ENCODE peak calls at places on chromosomes 11 and 22, in five cellular contexts. One of them, this sample, is unnamed.

GRCh38 chr11:125081098-125081798 is 18.1 kb downstream of the SLC37A2 start:
- DNase-seq in CD4-positive, alpha-beta T cell: no peak
- DNase-seq in heart left ventricle: no peak
- DNase-seq in lower lobe of right lung: peak
- DNase-seq in uterus: no peak
- DNase-seq in this sample: no peak

GRCh38 chr11:17752144-17752543 is 17.6 kb downstream of the KCNC1 start:
- DNase-seq in CD4-positive, alpha-beta T cell: no peak
- DNase-seq in heart left ventricle: peak
- DNase-seq in lower lobe of right lung: peak
- DNase-seq in uterus: no peak
- DNase-seq in this sample: no peak

GRCh38 chr22:28442951-28443876 is 236.4 kb downstream of the TTC28 start:
- DNase-seq in CD4-positive, alpha-beta T cell: no peak
- DNase-seq in heart left ventricle: peak
- DNase-seq in lower lobe of right lung: peak
- DNase-seq in uterus: peak
- DNase-seq in this sample: peak

GRCh38 chr11:123235117-123235686 is 40.2 kb upstream of the CLMP start:
- DNase-seq in CD4-positive, alpha-beta T cell: peak
- DNase-seq in heart left ventricle: peak
- DNase-seq in lower lobe of right lung: peak
- DNase-seq in uterus: peak
- DNase-seq in this sample: peak

GRCh38 chr11:120785576-120785975 is 238.3 kb upstream of the TBCEL start:
- DNase-seq in CD4-positive, alpha-beta T cell: no peak
- DNase-seq in heart left ventricle: no peak
- DNase-seq in lower lobe of right lung: no peak
- DNase-seq in uterus: no peak
- DNase-seq in this sample: no peak

GRCh38 chr11:67167715-67168114 is 48.7 kb downstream of the KDM2A start:
- DNase-seq in CD4-positive, alpha-beta T cell: no peak
- DNase-seq in heart left ventricle: no peak
- DNase-seq in lower lobe of right lung: no peak
- DNase-seq in uterus: no peak
- DNase-seq in this sample: no peak

GRCh38 chr11:8729837-8730696 is 47.5 kb downstream of the RPL27A start:
- DNase-seq in CD4-positive, alpha-beta T cell: no peak
- DNase-seq in heart left ventricle: no peak
- DNase-seq in lower lobe of right lung: no peak
- DNase-seq in uterus: no peak
- DNase-seq in this sample: no peak

GRCh38 chr22:39244073-39244495 is 698 bp downstream of the PDGFB start:
- DNase-seq in CD4-positive, alpha-beta T cell: no peak
- DNase-seq in heart left ventricle: no peak
- DNase-seq in lower lobe of right lung: no peak
- DNase-seq in uterus: no peak
- DNase-seq in this sample: no peak

GRCh38 chr11:35602979-35603378 is 15.3 kb upstream of the FJX1 start:
- DNase-seq in CD4-positive, alpha-beta T cell: no peak
- DNase-seq in heart left ventricle: no peak
- DNase-seq in lower lobe of right lung: no peak
- DNase-seq in uterus: no peak
- DNase-seq in this sample: no peak

GRCh38 chr11:6249822-6250555 is 9.6 kb upstream of the CCKBR start:
- DNase-seq in CD4-positive, alpha-beta T cell: no peak
- DNase-seq in heart left ventricle: peak
- DNase-seq in lower lobe of right lung: no peak
- DNase-seq in uterus: peak
- DNase-seq in this sample: no peak

GRCh38 chr11:73317373-73317772 is 9.3 kb downstream of the ARHGEF17 start:
- DNase-seq in CD4-positive, alpha-beta T cell: no peak
- DNase-seq in heart left ventricle: peak
- DNase-seq in lower lobe of right lung: peak
- DNase-seq in uterus: peak
- DNase-seq in this sample: peak

GRCh38 chr22:24516301-24516737 is 21.2 kb downstream of the UPB1 start:
- DNase-seq in CD4-positive, alpha-beta T cell: no peak
- DNase-seq in heart left ventricle: no peak
- DNase-seq in lower lobe of right lung: no peak
- DNase-seq in uterus: no peak
- DNase-seq in this sample: no peak

GRCh38 chr11:11786771-11787170 is 55.0 kb upstream of the USP47 start:
- DNase-seq in CD4-positive, alpha-beta T cell: no peak
- DNase-seq in heart left ventricle: no peak
- DNase-seq in lower lobe of right lung: no peak
- DNase-seq in uterus: no peak
- DNase-seq in this sample: no peak

GRCh38 chr11:122784325-122785155 is 53.8 kb upstream of the CRTAM start:
- DNase-seq in CD4-positive, alpha-beta T cell: no peak
- DNase-seq in heart left ventricle: no peak
- DNase-seq in lower lobe of right lung: no peak
- DNase-seq in uterus: peak
- DNase-seq in this sample: no peak

GRCh38 chr22:17969732-17970131 is 54.6 kb downstream of the MICAL3 start:
- DNase-seq in CD4-positive, alpha-beta T cell: no peak
- DNase-seq in heart left ventricle: peak
- DNase-seq in lower lobe of right lung: no peak
- DNase-seq in uterus: peak
- DNase-seq in this sample: no peak

GRCh38 chr22:21907638-21908522 is 40.4 kb upstream of the MAPK1 start:
- DNase-seq in CD4-positive, alpha-beta T cell: no peak
- DNase-seq in heart left ventricle: no peak
- DNase-seq in lower lobe of right lung: peak
- DNase-seq in uterus: no peak
- DNase-seq in this sample: no peak

GRCh38 chr11:62130498-62131464 is 7.0 kb downstream of the INCENP start:
- DNase-seq in CD4-positive, alpha-beta T cell: no peak
- DNase-seq in heart left ventricle: no peak
- DNase-seq in lower lobe of right lung: no peak
- DNase-seq in uterus: no peak
- DNase-seq in this sample: no peak

GRCh38 chr11:107567739-107568335 is 2.3 kb upstream of the ALKBH8 start:
- DNase-seq in CD4-positive, alpha-beta T cell: no peak
- DNase-seq in heart left ventricle: no peak
- DNase-seq in lower lobe of right lung: no peak
- DNase-seq in uterus: no peak
- DNase-seq in this sample: no peak

GRCh38 chr11:122375687-122376399 is 259.8 kb upstream of the BLID start:
- DNase-seq in CD4-positive, alpha-beta T cell: no peak
- DNase-seq in heart left ventricle: no peak
- DNase-seq in lower lobe of right lung: no peak
- DNase-seq in uterus: no peak
- DNase-seq in this sample: no peak

GRCh38 chr22:22673628-22674027 is 29.2 kb downstream of the GGTLC2 start:
- DNase-seq in CD4-positive, alpha-beta T cell: no peak
- DNase-seq in heart left ventricle: no peak
- DNase-seq in lower lobe of right lung: no peak
- DNase-seq in uterus: no peak
- DNase-seq in this sample: no peak

GRCh38 chr11:69834811-69835800 is 15.9 kb upstream of the FGF3 start:
- DNase-seq in CD4-positive, alpha-beta T cell: no peak
- DNase-seq in heart left ventricle: no peak
- DNase-seq in lower lobe of right lung: no peak
- DNase-seq in uterus: no peak
- DNase-seq in this sample: no peak

GRCh38 chr11:37110383-37110782 is 512.3 kb upstream of the RAG2 start:
- DNase-seq in CD4-positive, alpha-beta T cell: no peak
- DNase-seq in heart left ventricle: no peak
- DNase-seq in lower lobe of right lung: no peak
- DNase-seq in uterus: no peak
- DNase-seq in this sample: no peak

GRCh38 chr11:7904910-7905309 is 26.2 kb downstream of the OR10A6 start:
- DNase-seq in CD4-positive, alpha-beta T cell: no peak
- DNase-seq in heart left ventricle: no peak
- DNase-seq in lower lobe of right lung: no peak
- DNase-seq in uterus: no peak
- DNase-seq in this sample: no peak

GRCh38 chr22:45478108-45478771 is 24.4 kb upstream of the FBLN1 start:
- DNase-seq in CD4-positive, alpha-beta T cell: no peak
- DNase-seq in heart left ventricle: no peak
- DNase-seq in lower lobe of right lung: peak
- DNase-seq in uterus: no peak
- DNase-seq in this sample: no peak

GRCh38 chr22:46763051-46763705 is 728 bp downstream of the TBC1D22A start:
- DNase-seq in CD4-positive, alpha-beta T cell: no peak
- DNase-seq in heart left ventricle: peak
- DNase-seq in lower lobe of right lung: peak
- DNase-seq in uterus: no peak
- DNase-seq in this sample: no peak

GRCh38 chr11:12110714-12111481 is 508 bp downstream of the MICAL2 start:
- DNase-seq in CD4-positive, alpha-beta T cell: peak
- DNase-seq in heart left ventricle: peak
- DNase-seq in lower lobe of right lung: peak
- DNase-seq in uterus: peak
- DNase-seq in this sample: no peak

GRCh38 chr11:67262731-67263675 is 3.3 kb upstream of the GRK2 start:
- DNase-seq in CD4-positive, alpha-beta T cell: peak
- DNase-seq in heart left ventricle: peak
- DNase-seq in lower lobe of right lung: peak
- DNase-seq in uterus: peak
- DNase-seq in this sample: peak

GRCh38 chr11:82085493-82085892 is 648.2 kb downstream of the FAM181B start:
- DNase-seq in CD4-positive, alpha-beta T cell: no peak
- DNase-seq in heart left ventricle: no peak
- DNase-seq in lower lobe of right lung: no peak
- DNase-seq in uterus: no peak
- DNase-seq in this sample: no peak

GRCh38 chr22:16824718-16825687 is at the start of gene XKR3:
- DNase-seq in CD4-positive, alpha-beta T cell: no peak
- DNase-seq in heart left ventricle: no peak
- DNase-seq in lower lobe of right lung: no peak
- DNase-seq in uterus: no peak
- DNase-seq in this sample: no peak

GRCh38 chr11:44804449-44805151 is 77.8 kb downstream of the TSPAN18 start:
- DNase-seq in CD4-positive, alpha-beta T cell: no peak
- DNase-seq in heart left ventricle: no peak
- DNase-seq in lower lobe of right lung: no peak
- DNase-seq in uterus: no peak
- DNase-seq in this sample: no peak

GRCh38 chr11:126339866-126340434 is 15.5 kb upstream of the ST3GAL4 start:
- DNase-seq in CD4-positive, alpha-beta T cell: no peak
- DNase-seq in heart left ventricle: peak
- DNase-seq in lower lobe of right lung: peak
- DNase-seq in uterus: peak
- DNase-seq in this sample: no peak

GRCh38 chr22:42957958-42958357 is 57.0 kb downstream of the PACSIN2 start:
- DNase-seq in CD4-positive, alpha-beta T cell: no peak
- DNase-seq in heart left ventricle: no peak
- DNase-seq in lower lobe of right lung: no peak
- DNase-seq in uterus: no peak
- DNase-seq in this sample: no peak
- H3K27ac ChIP-seq in CD4-positive, alpha-beta T cell: no peak
- H3K27ac ChIP-seq in heart left ventricle: peak
- H3K27ac ChIP-seq in lower lobe of right lung: peak
- H3K27ac ChIP-seq in uterus: no peak
- H3K27ac ChIP-seq in this sample: no peak

DNA sequence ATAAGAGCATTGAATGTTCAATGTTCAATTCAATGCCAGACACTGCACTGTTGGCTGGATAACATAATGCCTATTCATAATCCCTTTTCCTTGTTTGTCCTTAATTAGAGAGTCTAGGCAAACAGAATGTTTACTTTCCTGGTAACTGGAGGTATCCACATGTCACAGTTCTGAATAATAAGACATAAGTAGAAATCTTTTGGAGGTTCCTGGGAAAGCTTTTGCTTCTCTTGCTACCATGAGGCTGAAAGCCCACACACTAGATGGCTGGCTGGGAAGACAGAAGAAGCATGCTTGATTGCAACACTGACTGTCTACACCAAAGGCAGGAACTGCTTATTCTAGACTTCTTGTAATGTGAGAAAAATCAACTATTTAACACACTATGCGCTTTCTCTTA is 79.5 kb downstream of the GAB2 start:
- DNase-seq in CD4-positive, alpha-beta T cell: no peak
- DNase-seq in heart left ventricle: no peak
- DNase-seq in lower lobe of right lung: no peak
- DNase-seq in uterus: no peak
- DNase-seq in this sample: no peak
- H3K27ac ChIP-seq in CD4-positive, alpha-beta T cell: no peak
- H3K27ac ChIP-seq in heart left ventricle: no peak
- H3K27ac ChIP-seq in lower lobe of right lung: no peak
- H3K27ac ChIP-seq in uterus: no peak
- H3K27ac ChIP-seq in this sample: peak

GRCh38 chr11:288328-289144 is at the start of gene PGGHG:
- DNase-seq in CD4-positive, alpha-beta T cell: peak
- DNase-seq in heart left ventricle: no peak
- DNase-seq in lower lobe of right lung: peak
- DNase-seq in uterus: peak
- DNase-seq in this sample: no peak

GRCh38 chr11:289145-289705 is 299 bp downstream of the PGGHG start:
- DNase-seq in CD4-positive, alpha-beta T cell: no peak
- DNase-seq in heart left ventricle: peak
- DNase-seq in lower lobe of right lung: no peak
- DNase-seq in uterus: peak
- DNase-seq in this sample: no peak

GRCh38 chr11:290621-291231 is 1.8 kb downstream of the PGGHG start:
- DNase-seq in CD4-positive, alpha-beta T cell: no peak
- DNase-seq in heart left ventricle: no peak
- DNase-seq in lower lobe of right lung: peak
- DNase-seq in uterus: no peak
- DNase-seq in this sample: no peak

GRCh38 chr11:291281-292210 is 2.6 kb downstream of the PGGHG start:
- DNase-seq in CD4-positive, alpha-beta T cell: no peak
- DNase-seq in heart left ventricle: peak
- DNase-seq in lower lobe of right lung: peak
- DNase-seq in uterus: no peak
- DNase-seq in this sample: no peak

GRCh38 chr11:289706-290620 is 1.0 kb downstream of the PGGHG start:
- DNase-seq in CD4-positive, alpha-beta T cell: no peak
- DNase-seq in heart left ventricle: peak
- DNase-seq in lower lobe of right lung: peak
- DNase-seq in uterus: peak
- DNase-seq in this sample: no peak
- H3K27ac ChIP-seq in CD4-positive, alpha-beta T cell: peak
- H3K27ac ChIP-seq in heart left ventricle: peak
- H3K27ac ChIP-seq in lower lobe of right lung: peak
- H3K27ac ChIP-seq in uterus: no peak
- H3K27ac ChIP-seq in this sample: no peak

DNA sequence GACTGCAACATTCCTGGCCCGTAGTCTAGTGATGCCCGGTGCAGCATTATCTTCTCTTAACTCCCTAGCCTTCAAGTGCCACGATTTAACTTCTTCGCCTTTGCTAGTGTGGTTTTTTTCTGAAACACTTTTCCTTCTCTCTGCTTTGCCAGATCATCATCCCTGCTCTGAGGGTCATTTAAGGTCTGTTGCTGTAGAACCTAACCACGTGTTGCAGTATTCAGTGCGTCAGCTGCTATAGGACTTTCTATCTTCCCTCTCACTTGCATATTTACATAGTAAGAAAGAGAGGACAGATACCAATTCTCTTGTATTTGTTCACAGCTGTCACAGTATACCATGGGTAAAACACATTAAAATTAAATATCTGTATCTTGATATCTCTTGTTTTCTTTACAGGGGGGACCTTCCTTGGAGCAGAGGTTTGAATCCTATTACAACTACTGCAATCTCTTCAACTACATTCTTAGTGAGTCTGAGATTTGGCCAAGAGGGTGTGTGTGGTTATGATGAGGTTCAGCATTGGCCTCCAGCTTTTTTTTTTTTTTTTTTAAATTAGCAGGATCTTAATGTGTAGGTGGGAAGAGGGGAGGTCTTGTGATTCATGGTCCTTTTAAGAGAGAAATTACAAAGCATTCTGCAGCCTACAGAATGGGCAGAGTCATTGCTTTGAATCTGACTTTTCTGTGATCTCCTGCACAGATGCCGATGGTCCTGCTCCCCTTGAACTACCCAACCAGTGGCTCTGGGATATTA is 13.5 kb downstream of the EIF3L start:
- DNase-seq in CD4-positive, alpha-beta T cell: no peak
- DNase-seq in heart left ventricle: no peak
- DNase-seq in lower lobe of right lung: no peak
- DNase-seq in uterus: no peak
- DNase-seq in this sample: no peak
- H3K27ac ChIP-seq in CD4-positive, alpha-beta T cell: no peak
- H3K27ac ChIP-seq in heart left ventricle: peak
- H3K27ac ChIP-seq in lower lobe of right lung: no peak
- H3K27ac ChIP-seq in uterus: no peak
- H3K27ac ChIP-seq in this sample: no peak

This sample was measured in substantia nigra.